ENCODE peak calls at places on chromosome 14, in four cellular contexts. T, K, A and Y are unnamed samples.

GRCh38 chr14:61438860-61439765 is 117.7 kb downstream of the PRKCH start:
- DNase-seq in T (no peak), K (peak; percentile 70), A (peak; percentile 37), Y (no peak)

GRCh38 chr14:82447586-82447985 is 913.9 kb upstream of the SEL1L start:
- DNase-seq in T (no peak), K (no peak), A (no peak), Y (no peak)

GRCh38 chr14:81275995-81276698 is 55.4 kb upstream of the GTF2A1 start:
- DNase-seq in T (no peak), K (no peak), A (no peak), Y (no peak)

GRCh38 chr14:66043921-66044320 is 442.2 kb upstream of the CCDC196 start:
- DNase-seq in T (no peak), K (no peak), A (peak; percentile 47), Y (no peak)

GRCh38 chr14:70416322-70416716 is 571 bp downstream of the SYNJ2BP start:
- DNase-seq in T (peak; percentile 82), K (peak; percentile 28), A (peak; percentile 30), Y (no peak)

GRCh38 chr14:92844220-92844619 is 50.1 kb downstream of the GOLGA5 start:
- DNase-seq in T (no peak), K (no peak), A (peak; percentile 12), Y (no peak)

GRCh38 chr14:104925214-104925899 is 678 bp downstream of the PLD4 start:
- DNase-seq in T (no peak), K (peak; percentile 23), A (no peak), Y (no peak)

GRCh38 chr14:51715250-51715649 is 63.5 kb downstream of the FRMD6 start:
- DNase-seq in T (no peak), K (no peak), A (no peak), Y (no peak)

GRCh38 chr14:90381011-90381790 is 15.6 kb upstream of the CALM1 start:
- DNase-seq in T (peak; percentile 31), K (peak; percentile 88), A (no peak), Y (no peak)

GRCh38 chr14:104664107-104664506 is 25.3 kb upstream of the INF2 start:
- DNase-seq in T (no peak), K (no peak), A (no peak), Y (no peak)

GRCh38 chr14:59337151-59337611 is 128.0 kb downstream of the GPR135 start:
- DNase-seq in T (no peak), K (no peak), A (peak; percentile 29), Y (no peak)

GRCh38 chr14:54664961-54665360 is 98.0 kb downstream of the SAMD4A start:
- DNase-seq in T (no peak), K (no peak), A (no peak), Y (no peak)

GRCh38 chr14:73774244-73774575 is 60.0 kb upstream of the PNMA1 start:
- DNase-seq in T (no peak), K (no peak), A (no peak), Y (no peak)

GRCh38 chr14:57275023-57275664 is 6.4 kb downstream of the AP5M1 start:
- DNase-seq in T (no peak), K (no peak), A (no peak), Y (no peak)

GRCh38 chr14:96538663-96539317 is 36.6 kb downstream of the PAPOLA start:
- DNase-seq in T (no peak), K (peak; percentile 13), A (no peak), Y (no peak)

GRCh38 chr14:102690509-102691286 is 86.6 kb upstream of the TRAF3 start:
- DNase-seq in T (no peak), K (peak; percentile 23), A (no peak), Y (no peak)

GRCh38 chr14:69880051-69880487 is 853 bp downstream of the SMOC1 start:
- DNase-seq in T (no peak), K (no peak), A (no peak), Y (no peak)

GRCh38 chr14:24089890-24090289 is 4.2 kb upstream of the PCK2 start:
- DNase-seq in T (no peak), K (no peak), A (no peak), Y (no peak)